ENCODE peak calls at places on chromosome 11, in four cellular contexts. K, G, W and O are unnamed samples.

GRCh38 chr11:127074151-127074761 is 73.7 kb upstream of the KIRREL3 start:
- DNase-seq in G (no peak), K (no peak), W (peak; percentile 59), O (no peak)

GRCh38 chr11:15748107-15748506 is 608.2 kb downstream of the SOX6 start:
- DNase-seq in G (no peak), K (no peak), W (no peak), O (no peak)

GRCh38 chr11:70111269-70112016 is 33.3 kb downstream of the ANO1 start:
- DNase-seq in W (no peak), G (no peak), K (no peak), O (no peak)

GRCh38 chr11:32435152-32435480 is 223 bp downstream of the WT1 start:
- DNase-seq in G (no peak), K (no peak), W (no peak), O (no peak)

GRCh38 chr11:2752204-2752772 is 52.5 kb upstream of the KCNQ1OT1 start:
- DNase-seq in K (no peak), G (no peak), W (no peak), O (no peak)

GRCh38 chr11:12706531-12707499 is 32.6 kb downstream of the TEAD1 start:
- DNase-seq in G (no peak), K (no peak), W (no peak), O (no peak)

GRCh38 chr11:34165786-34166557 is 60.5 kb downstream of the NAT10 start:
- DNase-seq in G (no peak), K (no peak), W (no peak), O (no peak)

GRCh38 chr11:130872961-130873360 is 43.3 kb downstream of the SNX19 start:
- DNase-seq in W (no peak), K (no peak), G (no peak), O (no peak)

GRCh38 chr11:44213148-44213547 is 96.8 kb downstream of the ALX4 start:
- DNase-seq in K (no peak), G (no peak), W (no peak), O (no peak)

GRCh38 chr11:62880231-62880802 is 379 bp upstream of the SLC3A2 start:
- DNase-seq in K (no peak), G (no peak), W (no peak), O (peak; percentile 94)

GRCh38 chr11:56624661-56625110 is 10.0 kb upstream of the OR5M1 start:
- DNase-seq in K (no peak), W (no peak), G (no peak), O (no peak)

GRCh38 chr11:18463439-18463838 is 7.8 kb downstream of the LDHAL6A start:
- DNase-seq in G (no peak), W (no peak), K (no peak), O (no peak)

GRCh38 chr11:101863361-101863760 is 51.4 kb upstream of the CEP126 start:
- DNase-seq in W (no peak), G (no peak), K (no peak), O (no peak)